ENCODE peak calls at places on chromosomes 12 and 14, in five cellular contexts. F is heart left ventricle; U is stimulated activated CD4-positive, alpha-beta T cell treated with anti-CD3 and anti-CD28 coated beads, TNF-alpha, amount 100 ng/mL, for 4 hours; A is RPMI7951; V is effector memory CD8-positive, alpha-beta T cell. T is an unnamed sample.

GRCh38 chr12:57993030-57993429 is 51.7 kb downstream of the ATP23 start:
- DNase-seq in F (no peak), U (no peak), A (no peak), V (no peak), T (no peak)

GRCh38 chr12:116365114-116365513 is 87.6 kb upstream of the MED13L start:
- DNase-seq in F (no peak), U (no peak), A (no peak), V (no peak), T (no peak)

GRCh38 chr14:101177301-101178055 is 274.0 kb upstream of the RTL1 start:
- DNase-seq in F (no peak), U (no peak), A (no peak), V (no peak), T (no peak)

GRCh38 chr12:73935817-73936216 is 601.8 kb upstream of the ATXN7L3B start:
- DNase-seq in F (no peak), U (no peak), A (no peak), V (no peak), T (peak)

GRCh38 chr12:56958422-56958821 is 1.0 kb upstream of the RDH16 start:
- DNase-seq in F (no peak), U (no peak), A (no peak), V (no peak), T (no peak)

GRCh38 chr14:67942311-67942710 is 122.7 kb downstream of the RAD51B start:
- DNase-seq in F (no peak), U (no peak), A (no peak), V (no peak), T (no peak)

GRCh38 chr14:44639986-44640385 is 132.9 kb upstream of the FSCB start:
- DNase-seq in F (no peak), U (no peak), A (no peak), V (no peak), T (no peak)

GRCh38 chr12:52827499-52828090 is 6.5 kb downstream of the KRT79 start:
- DNase-seq in F (no peak), U (no peak), A (no peak), V (no peak), T (no peak)

GRCh38 chr14:65169351-65169750 is 67.0 kb upstream of the MAX start:
- DNase-seq in F (no peak), U (no peak), A (peak), V (no peak), T (no peak)

GRCh38 chr12:81022531-81022930 is 55.3 kb upstream of the ACSS3 start:
- DNase-seq in F (no peak), U (no peak), A (no peak), V (no peak), T (no peak)

GRCh38 chr12:5442251-5443006 is 10.5 kb downstream of the NTF3 start:
- DNase-seq in F (no peak), U (no peak), A (peak), V (no peak), T (peak)

GRCh38 chr12:104011265-104011664 is 38.7 kb downstream of the GLT8D2 start:
- DNase-seq in F (no peak), U (no peak), A (peak), V (no peak), T (no peak)

GRCh38 chr14:104082807-104083206 is 2.7 kb upstream of the ASPG start:
- DNase-seq in F (peak), U (no peak), A (no peak), V (no peak), T (no peak)

GRCh38 chr12:131140697-131141096 is 187.0 kb downstream of the ADGRD1 start:
- DNase-seq in F (no peak), U (no peak), A (no peak), V (no peak), T (no peak)

GRCh38 chr12:123113038-123113437 is 37.9 kb downstream of the PITPNM2 start:
- DNase-seq in F (no peak), U (no peak), A (no peak), V (no peak), T (no peak)

GRCh38 chr14:91349481-91350074 is 68.0 kb downstream of the CCDC88C start:
- DNase-seq in F (no peak), U (peak), A (no peak), V (peak), T (no peak)

GRCh38 chr12:29728033-29728432 is 55.7 kb downstream of the TMTC1 start:
- DNase-seq in F (no peak), U (no peak), A (no peak), V (no peak), T (no peak)

GRCh38 chr12:95286713-95287112 is 69.1 kb downstream of the VEZT start:
- DNase-seq in F (no peak), U (no peak), A (no peak), V (no peak), T (no peak)

GRCh38 chr14:38125484-38125912 is 82.2 kb upstream of the SSTR1 start:
- DNase-seq in F (no peak), U (no peak), A (no peak), V (no peak), T (no peak)

GRCh38 chr12:68899251-68899771 is 33.7 kb downstream of the CPM start:
- DNase-seq in F (no peak), U (no peak), A (peak), V (no peak), T (peak)

GRCh38 chr12:22447223-22447622 is 97.1 kb downstream of the C2CD5 start:
- DNase-seq in F (no peak), U (no peak), A (no peak), V (no peak), T (no peak)

GRCh38 chr12:1474567-1475153 is 119.7 kb downstream of the FBXL14 start:
- DNase-seq in F (no peak), U (no peak), A (peak), V (no peak), T (no peak)

GRCh38 chr12:58954002-58954401 is 33.7 kb upstream of the LRIG3 start:
- DNase-seq in F (no peak), U (no peak), A (no peak), V (no peak), T (no peak)

GRCh38 chr12:51970904-51971646 is 19.6 kb downstream of the ACVR1B start:
- DNase-seq in F (no peak), U (no peak), A (no peak), V (peak), T (peak)

GRCh38 chr12:89827592-89827991 is 119.0 kb upstream of the ATP2B1 start:
- DNase-seq in F (no peak), U (no peak), A (no peak), V (no peak), T (peak)

GRCh38 chr14:34254596-34254995 is 207.4 kb downstream of the SPTSSA start:
- DNase-seq in F (no peak), U (no peak), A (no peak), V (no peak), T (no peak)

GRCh38 chr12:9276990-9277389 is 68.8 kb upstream of the PZP start:
- DNase-seq in F (no peak), U (no peak), A (no peak), V (no peak), T (no peak)

T was measured in Caco-2.